ENCODE peak calls at places on chromosomes 1 and 21, in ten cellular contexts. One of them, this sample, is unnamed.

GRCh38 chr1:200136384-200136783 is 108.9 kb downstream of the NR5A2 start:
- DNase-seq in heart left ventricle: no peak
- DNase-seq in lower leg skin: no peak
- DNase-seq in prostate gland: no peak
- DNase-seq in breast epithelium: no peak
- DNase-seq in K562: no peak
- DNase-seq in stomach: no peak
- DNase-seq in HCT116: no peak
- DNase-seq in spleen: no peak
- DNase-seq in ovary: no peak
- DNase-seq in this sample: no peak

GRCh38 chr1:30719406-30720270 is 3.7 kb downstream of the MATN1 start:
- DNase-seq in heart left ventricle: no peak
- DNase-seq in lower leg skin: no peak
- DNase-seq in prostate gland: no peak
- DNase-seq in breast epithelium: no peak
- DNase-seq in K562: no peak
- DNase-seq in stomach: no peak
- DNase-seq in HCT116: peak
- DNase-seq in spleen: no peak
- DNase-seq in ovary: peak
- DNase-seq in this sample: no peak

GRCh38 chr1:47903723-47904122 is 93.5 kb downstream of the TRABD2B start:
- DNase-seq in heart left ventricle: no peak
- DNase-seq in lower leg skin: no peak
- DNase-seq in prostate gland: no peak
- DNase-seq in breast epithelium: no peak
- DNase-seq in K562: no peak
- DNase-seq in stomach: no peak
- DNase-seq in HCT116: no peak
- DNase-seq in spleen: no peak
- DNase-seq in ovary: no peak
- DNase-seq in this sample: peak

GRCh38 chr21:44900559-44901251 is 20.0 kb downstream of the ITGB2 start:
- DNase-seq in heart left ventricle: peak
- DNase-seq in lower leg skin: no peak
- DNase-seq in prostate gland: no peak
- DNase-seq in breast epithelium: no peak
- DNase-seq in K562: no peak
- DNase-seq in stomach: no peak
- DNase-seq in HCT116: no peak
- DNase-seq in spleen: peak
- DNase-seq in ovary: no peak
- DNase-seq in this sample: no peak

GRCh38 chr1:153611024-153611352 is 1.9 kb downstream of the S100A16 start:
- DNase-seq in heart left ventricle: no peak
- DNase-seq in lower leg skin: no peak
- DNase-seq in prostate gland: no peak
- DNase-seq in breast epithelium: no peak
- DNase-seq in K562: no peak
- DNase-seq in stomach: no peak
- DNase-seq in HCT116: no peak
- DNase-seq in spleen: no peak
- DNase-seq in ovary: no peak
- DNase-seq in this sample: no peak

GRCh38 chr1:228178737-228179720 is 13.4 kb downstream of the IBA57 start:
- DNase-seq in heart left ventricle: no peak
- DNase-seq in lower leg skin: peak
- DNase-seq in prostate gland: no peak
- DNase-seq in breast epithelium: no peak
- DNase-seq in K562: peak
- DNase-seq in stomach: no peak
- DNase-seq in HCT116: no peak
- DNase-seq in spleen: peak
- DNase-seq in ovary: peak
- DNase-seq in this sample: no peak

GRCh38 chr1:192061556-192061955 is 96.7 kb upstream of the RGS18 start:
- DNase-seq in heart left ventricle: no peak
- DNase-seq in lower leg skin: no peak
- DNase-seq in prostate gland: no peak
- DNase-seq in breast epithelium: no peak
- DNase-seq in K562: no peak
- DNase-seq in stomach: no peak
- DNase-seq in HCT116: no peak
- DNase-seq in spleen: no peak
- DNase-seq in ovary: no peak
- DNase-seq in this sample: no peak

GRCh38 chr21:33761104-33762036 is 119.1 kb downstream of the ITSN1 start:
- DNase-seq in heart left ventricle: no peak
- DNase-seq in lower leg skin: no peak
- DNase-seq in prostate gland: no peak
- DNase-seq in breast epithelium: no peak
- DNase-seq in K562: peak
- DNase-seq in stomach: no peak
- DNase-seq in HCT116: peak
- DNase-seq in spleen: no peak
- DNase-seq in ovary: peak
- DNase-seq in this sample: no peak

GRCh38 chr1:30512922-30513265 is 210.5 kb downstream of the MATN1 start:
- DNase-seq in heart left ventricle: no peak
- DNase-seq in lower leg skin: peak
- DNase-seq in prostate gland: no peak
- DNase-seq in breast epithelium: no peak
- DNase-seq in K562: no peak
- DNase-seq in stomach: peak
- DNase-seq in HCT116: no peak
- DNase-seq in spleen: no peak
- DNase-seq in ovary: no peak
- DNase-seq in this sample: no peak

GRCh38 chr1:218803351-218803997 is 370.2 kb upstream of the LYPLAL1 start:
- DNase-seq in heart left ventricle: no peak
- DNase-seq in lower leg skin: no peak
- DNase-seq in prostate gland: no peak
- DNase-seq in breast epithelium: no peak
- DNase-seq in K562: no peak
- DNase-seq in stomach: no peak
- DNase-seq in HCT116: no peak
- DNase-seq in spleen: no peak
- DNase-seq in ovary: no peak
- DNase-seq in this sample: no peak

GRCh38 chr1:205274041-205274691 is 46.4 kb downstream of the TMCC2 start:
- DNase-seq in heart left ventricle: no peak
- DNase-seq in lower leg skin: no peak
- DNase-seq in prostate gland: no peak
- DNase-seq in breast epithelium: no peak
- DNase-seq in K562: no peak
- DNase-seq in stomach: no peak
- DNase-seq in HCT116: no peak
- DNase-seq in spleen: no peak
- DNase-seq in ovary: no peak
- DNase-seq in this sample: peak

GRCh38 chr21:45562965-45563364 is 20.7 kb upstream of the SLC19A1 start:
- DNase-seq in heart left ventricle: no peak
- DNase-seq in lower leg skin: no peak
- DNase-seq in prostate gland: no peak
- DNase-seq in breast epithelium: no peak
- DNase-seq in K562: no peak
- DNase-seq in stomach: no peak
- DNase-seq in HCT116: no peak
- DNase-seq in spleen: no peak
- DNase-seq in ovary: no peak
- DNase-seq in this sample: no peak

GRCh38 chr1:31336687-31337467 is 36.0 kb downstream of the FABP3 start:
- DNase-seq in heart left ventricle: no peak
- DNase-seq in lower leg skin: no peak
- DNase-seq in prostate gland: no peak
- DNase-seq in breast epithelium: no peak
- DNase-seq in K562: no peak
- DNase-seq in stomach: no peak
- DNase-seq in HCT116: no peak
- DNase-seq in spleen: no peak
- DNase-seq in ovary: no peak
- DNase-seq in this sample: no peak

GRCh38 chr1:150887018-150887417 is at the start of gene CTXND2:
- DNase-seq in heart left ventricle: no peak
- DNase-seq in lower leg skin: no peak
- DNase-seq in prostate gland: no peak
- DNase-seq in breast epithelium: no peak
- DNase-seq in K562: no peak
- DNase-seq in stomach: no peak
- DNase-seq in HCT116: no peak
- DNase-seq in spleen: no peak
- DNase-seq in ovary: no peak
- DNase-seq in this sample: no peak

GRCh38 chr1:5793516-5793915 is 198.7 kb downstream of the NPHP4 start:
- DNase-seq in heart left ventricle: no peak
- DNase-seq in lower leg skin: no peak
- DNase-seq in prostate gland: no peak
- DNase-seq in breast epithelium: no peak
- DNase-seq in K562: no peak
- DNase-seq in stomach: no peak
- DNase-seq in HCT116: no peak
- DNase-seq in spleen: no peak
- DNase-seq in ovary: no peak
- DNase-seq in this sample: no peak

GRCh38 chr1:155003227-155003765 is 694 bp downstream of the ZBTB7B start:
- DNase-seq in heart left ventricle: peak
- DNase-seq in lower leg skin: peak
- DNase-seq in prostate gland: no peak
- DNase-seq in breast epithelium: no peak
- DNase-seq in K562: peak
- DNase-seq in stomach: no peak
- DNase-seq in HCT116: no peak
- DNase-seq in spleen: peak
- DNase-seq in ovary: peak
- DNase-seq in this sample: peak

DNA sequence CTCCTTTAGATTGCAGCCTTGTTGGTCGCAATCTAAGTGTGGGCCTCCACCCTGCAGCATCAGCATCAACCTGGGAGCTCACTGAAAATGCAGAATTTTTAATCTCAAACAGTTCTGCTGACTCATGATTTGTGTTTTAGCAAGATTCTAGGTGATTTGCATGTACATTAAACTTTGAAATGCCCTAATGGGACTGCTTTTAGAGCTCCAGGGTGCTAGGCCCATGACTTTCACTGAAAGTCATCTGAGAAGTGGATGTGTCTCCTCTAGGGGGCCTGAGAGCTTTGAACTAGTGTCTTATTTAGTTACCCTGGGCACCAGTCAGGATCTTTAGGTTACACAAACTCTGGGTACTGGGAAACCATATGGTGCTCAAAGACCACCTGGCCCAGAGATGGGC is 9.0 kb downstream of the TRIM67 start:
- DNase-seq in heart left ventricle: no peak
- DNase-seq in lower leg skin: no peak
- DNase-seq in prostate gland: no peak
- DNase-seq in breast epithelium: no peak
- DNase-seq in K562: peak
- DNase-seq in stomach: no peak
- DNase-seq in HCT116: no peak
- DNase-seq in spleen: no peak
- DNase-seq in ovary: no peak
- DNase-seq in this sample: no peak
- TF ChIP-seq CTCF in heart left ventricle: no peak
- TF ChIP-seq CTCF in lower leg skin: no peak
- TF ChIP-seq CTCF in prostate gland: no peak
- TF ChIP-seq CTCF in breast epithelium: no peak
- TF ChIP-seq CTCF in K562: no peak
- TF ChIP-seq CTCF in stomach: no peak
- TF ChIP-seq CTCF in HCT116: peak
- TF ChIP-seq CTCF in spleen: no peak
- TF ChIP-seq CTCF in ovary: no peak
- TF ChIP-seq CTCF in this sample: no peak

GRCh38 chr1:116372651-116373444 is at the start of gene ATP1A1:
- DNase-seq in heart left ventricle: peak
- DNase-seq in lower leg skin: peak
- DNase-seq in prostate gland: peak
- DNase-seq in breast epithelium: peak
- DNase-seq in K562: peak
- DNase-seq in stomach: peak
- DNase-seq in HCT116: peak
- DNase-seq in spleen: peak
- DNase-seq in ovary: peak
- DNase-seq in this sample: peak
- TF ChIP-seq POLR2A in heart left ventricle: peak
- TF ChIP-seq POLR2A in lower leg skin: no peak
- TF ChIP-seq POLR2A in prostate gland: peak
- TF ChIP-seq POLR2A in breast epithelium: peak
- TF ChIP-seq POLR2A in K562: peak
- TF ChIP-seq POLR2A in stomach: no peak
- TF ChIP-seq POLR2A in HCT116: peak
- TF ChIP-seq POLR2A in spleen: no peak
- TF ChIP-seq POLR2A in ovary: peak
- TF ChIP-seq POLR2A in this sample: peak

GRCh38 chr1:36658838-36659237 is 176.1 kb upstream of the CSF3R start:
- DNase-seq in heart left ventricle: no peak
- DNase-seq in lower leg skin: peak
- DNase-seq in prostate gland: no peak
- DNase-seq in breast epithelium: no peak
- DNase-seq in K562: no peak
- DNase-seq in stomach: peak
- DNase-seq in HCT116: no peak
- DNase-seq in spleen: no peak
- DNase-seq in ovary: no peak
- DNase-seq in this sample: no peak
- TF ChIP-seq CTCF in heart left ventricle: no peak
- TF ChIP-seq CTCF in lower leg skin: no peak
- TF ChIP-seq CTCF in prostate gland: no peak
- TF ChIP-seq CTCF in breast epithelium: no peak
- TF ChIP-seq CTCF in K562: no peak
- TF ChIP-seq CTCF in stomach: no peak
- TF ChIP-seq CTCF in HCT116: no peak
- TF ChIP-seq CTCF in spleen: no peak
- TF ChIP-seq CTCF in ovary: no peak
- TF ChIP-seq CTCF in this sample: no peak

DNA sequence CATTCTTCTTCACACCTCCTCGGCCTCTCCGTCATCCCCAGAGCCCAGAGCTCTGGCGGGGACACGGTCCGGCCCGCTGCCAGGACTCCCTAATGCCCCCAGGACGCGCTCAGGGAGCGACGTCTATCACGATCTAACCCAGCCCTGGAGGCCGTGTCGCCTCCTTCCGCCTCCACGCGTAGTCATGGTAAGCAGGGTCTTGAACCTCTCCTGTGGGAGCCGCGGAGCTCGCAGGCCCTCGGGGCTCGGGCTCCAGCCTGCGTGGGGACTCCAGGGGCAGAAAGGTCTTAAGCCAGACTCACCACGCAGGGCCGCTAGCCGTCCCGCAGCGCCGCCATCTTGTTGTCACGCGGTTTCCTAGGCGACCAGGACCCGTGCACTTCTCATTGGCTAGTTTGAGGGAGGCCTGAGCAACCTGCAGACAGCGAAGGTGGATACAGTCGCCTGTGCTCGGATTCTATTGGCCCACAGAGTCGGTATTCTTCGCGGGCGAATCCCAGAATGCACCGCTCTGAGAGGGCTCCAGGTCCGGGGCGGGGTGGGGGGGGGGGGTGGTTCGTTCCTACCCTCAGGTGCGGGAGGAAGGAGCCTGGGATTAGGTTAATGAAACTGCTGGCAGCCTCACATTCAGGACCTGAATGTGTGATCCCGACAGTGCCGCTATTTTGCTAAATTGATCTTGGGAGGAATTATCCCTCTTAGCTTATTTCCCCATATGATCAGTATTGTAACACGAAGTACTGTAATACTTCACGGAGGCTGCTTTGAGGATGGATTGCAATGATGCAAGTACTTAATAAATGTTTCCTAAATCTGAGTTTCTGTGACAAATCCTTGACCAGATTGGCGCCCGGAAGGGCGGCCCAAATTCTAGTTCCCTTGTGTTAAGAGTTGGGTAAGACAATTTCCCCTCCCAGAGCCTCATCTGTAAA is at the start of gene UBXN11:
- DNase-seq in heart left ventricle: peak
- DNase-seq in lower leg skin: peak
- DNase-seq in prostate gland: peak
- DNase-seq in breast epithelium: peak
- DNase-seq in K562: peak
- DNase-seq in stomach: peak
- DNase-seq in HCT116: peak
- DNase-seq in spleen: peak
- DNase-seq in ovary: peak
- DNase-seq in this sample: peak
- TF ChIP-seq POLR2A in heart left ventricle: no peak
- TF ChIP-seq POLR2A in lower leg skin: no peak
- TF ChIP-seq POLR2A in prostate gland: no peak
- TF ChIP-seq POLR2A in breast epithelium: no peak
- TF ChIP-seq POLR2A in K562: peak
- TF ChIP-seq POLR2A in stomach: no peak
- TF ChIP-seq POLR2A in HCT116: peak
- TF ChIP-seq POLR2A in spleen: no peak
- TF ChIP-seq POLR2A in ovary: no peak
- TF ChIP-seq POLR2A in this sample: no peak

This sample was measured in Peyer's patch.